ENCODE peak calls at places on chromosome 18, in nine cellular contexts. Y, W, M, I, O, V, H, S and T are unnamed samples.

GRCh38 chr18:3667255-3668137 is 217.5 kb downstream of the TGIF1 start:
- DNase-seq in Y (no peak), W (no peak), M (no peak), I (no peak), O (no peak), V (no peak), H (no peak), S (no peak), T (no peak)

GRCh38 chr18:65567372-65567771 is 183.4 kb upstream of the CDH7 start:
- DNase-seq in Y (no peak), W (peak; percentile 64), M (no peak), I (no peak), O (no peak), V (peak; percentile 61), H (no peak), S (no peak), T (no peak)

GRCh38 chr18:476368-476767 is 24.1 kb downstream of the COLEC12 start:
- DNase-seq in Y (no peak), W (no peak), M (no peak), I (no peak), O (no peak), V (no peak), H (no peak), S (peak; percentile 18), T (no peak)

GRCh38 chr18:35141077-35141476 is 99.8 kb upstream of the ZNF397 start:
- DNase-seq in Y (no peak), W (no peak), M (no peak), I (no peak), O (no peak), V (no peak), H (no peak), S (no peak), T (no peak)

GRCh38 chr18:23963443-23964185 is 50.9 kb upstream of the TTC39C start:
- DNase-seq in Y (no peak), W (peak; percentile 32), M (no peak), I (no peak), O (no peak), V (no peak), H (no peak), S (no peak), T (no peak)

GRCh38 chr18:28961669-28962228 is 784.8 kb upstream of the CDH2 start:
- DNase-seq in Y (peak; percentile 9), W (peak; percentile 73), M (peak; percentile 41), I (no peak), O (no peak), V (peak; percentile 35), H (no peak), S (no peak), T (peak; percentile 2)

GRCh38 chr18:46892842-46893241 is 24.5 kb downstream of the PIAS2 start:
- DNase-seq in Y (no peak), W (no peak), M (no peak), I (no peak), O (no peak), V (no peak), H (no peak), S (no peak), T (no peak)

GRCh38 chr18:63368611-63369010 is 1.6 kb upstream of the KDSR start:
- DNase-seq in Y (no peak), W (no peak), M (no peak), I (no peak), O (no peak), V (no peak), H (no peak), S (no peak), T (no peak)

GRCh38 chr18:45806226-45806625 is 19.2 kb upstream of the SIGLEC15 start:
- DNase-seq in Y (no peak), W (no peak), M (peak; percentile 57), I (no peak), O (no peak), V (no peak), H (no peak), S (no peak), T (no peak)

GRCh38 chr18:46411862-46412690 is 244.9 kb downstream of the LOXHD1 start:
- DNase-seq in Y (no peak), W (no peak), M (peak; percentile 9), I (no peak), O (peak; percentile 23), V (no peak), H (no peak), S (peak; percentile 18), T (peak; percentile 81)

GRCh38 chr18:47882641-47883040 is 47.8 kb downstream of the SMAD2 start:
- DNase-seq in Y (peak; percentile 16), W (peak; percentile 56), M (no peak), I (no peak), O (no peak), V (no peak), H (no peak), S (no peak), T (no peak)

GRCh38 chr18:63236417-63236816 is 83.2 kb downstream of the BCL2 start:
- DNase-seq in Y (no peak), W (no peak), M (no peak), I (no peak), O (no peak), V (no peak), H (no peak), S (no peak), T (no peak)

GRCh38 chr18:79693561-79694205 is 14.1 kb downstream of the CTDP1 start:
- DNase-seq in Y (no peak), W (no peak), M (no peak), I (no peak), O (no peak), V (no peak), H (no peak), S (no peak), T (no peak)

GRCh38 chr18:12393998-12394397 is 13.7 kb upstream of the PRELID3A start:
- DNase-seq in Y (no peak), W (peak; percentile 96), M (peak; percentile 40), I (no peak), O (no peak), V (no peak), H (no peak), S (no peak), T (no peak)

GRCh38 chr18:22066083-22066485 is 103.3 kb upstream of the GATA6 start:
- DNase-seq in Y (no peak), W (no peak), M (no peak), I (no peak), O (no peak), V (no peak), H (no peak), S (no peak), T (no peak)

GRCh38 chr18:31504455-31505147 is 6.6 kb downstream of the DSG2 start:
- DNase-seq in Y (no peak), W (no peak), M (no peak), I (no peak), O (no peak), V (no peak), H (no peak), S (no peak), T (no peak)

GRCh38 chr18:48792141-48792540 is 158.6 kb downstream of the SMAD7 start:
- DNase-seq in Y (no peak), W (no peak), M (no peak), I (no peak), O (no peak), V (no peak), H (no peak), S (no peak), T (no peak)

GRCh38 chr18:5296706-5297320 is 1.3 kb upstream of the ZBTB14 start:
- DNase-seq in Y (peak; percentile 75), W (peak; percentile 70), M (peak; percentile 87), I (peak; percentile 74), O (peak; percentile 76), V (peak; percentile 70), H (peak; percentile 43), S (peak; percentile 83), T (peak; percentile 56)

GRCh38 chr18:36176739-36177138 is 10.6 kb upstream of the MOCOS start:
- DNase-seq in Y (no peak), W (no peak), M (peak; percentile 84), I (no peak), O (no peak), V (no peak), H (no peak), S (no peak), T (no peak)

GRCh38 chr18:23232331-23232730 is 97.0 kb downstream of the CABLES1 start:
- DNase-seq in Y (no peak), W (no peak), M (no peak), I (no peak), O (no peak), V (no peak), H (no peak), S (no peak), T (no peak)